ENCODE peak calls at places on chromosomes 1 and 21, in nine cellular contexts. I is mesendoderm, N is left colon, Z is HFF-Myc, Q is pancreas, R is DMS53, O is amniotic stem cell, D is OCI-LY7, B is non-pigmented ciliary epithelial cell. G is an unnamed sample.

GRCh38 chr1:54273092-54273836 is 73.3 kb downstream of the MRPL37 start:
- DNase-seq in O (no peak), I (peak), D (peak), R (no peak), N (no peak), Z (peak), Q (peak), B (no peak), G (peak)

GRCh38 chr1:159828916-159829634 is 2.4 kb downstream of the SLAMF8 start:
- DNase-seq in Z (no peak), Q (peak), I (peak), R (peak), B (no peak), N (peak), D (peak), O (no peak), G (no peak)

GRCh38 chr1:31335007-31335406 is 37.9 kb downstream of the FABP3 start:
- DNase-seq in Z (peak), N (no peak), O (no peak), Q (no peak), B (no peak), D (peak), R (peak), I (peak), G (peak)

GRCh38 chr1:9848022-9848421 is 24.3 kb upstream of the CLSTN1 start:
- DNase-seq in N (no peak), R (no peak), I (no peak), O (no peak), Z (no peak), Q (no peak), B (no peak), D (no peak), G (no peak)

GRCh38 chr1:54220004-54220811 is 20.2 kb downstream of the MRPL37 start:
- DNase-seq in B (no peak), N (no peak), Q (peak), O (no peak), R (peak), D (no peak), I (peak), Z (no peak), G (no peak)

GRCh38 chr21:14306143-14306907 is 76.6 kb downstream of the HSPA13 start:
- DNase-seq in N (no peak), Q (no peak), O (no peak), I (peak), Z (no peak), R (no peak), B (no peak), D (peak), G (no peak)

GRCh38 chr1:10508511-10508951 is 33.8 kb downstream of the PEX14 start:
- DNase-seq in Z (peak), N (no peak), Q (no peak), D (no peak), I (peak), O (no peak), B (peak), R (peak), G (no peak)

GRCh38 chr1:26280333-26281042 is 602 bp downstream of the SH3BGRL3 start:
- DNase-seq in R (peak), Z (no peak), B (no peak), I (peak), N (peak), D (no peak), O (no peak), Q (no peak), G (no peak)

GRCh38 chr21:35204850-35205564 is 155.9 kb upstream of the RUNX1 start:
- DNase-seq in Q (peak), D (peak), I (peak), O (peak), Z (peak), B (no peak), N (peak), R (peak), G (peak)

GRCh38 chr1:218377143-218377660 is 32.1 kb downstream of the TGFB2 start:
- DNase-seq in O (peak), Z (peak), N (no peak), I (no peak), D (no peak), B (peak), R (peak), Q (no peak), G (peak)

GRCh38 chr21:45999581-46000181 is 18.1 kb downstream of the COL6A1 start:
- DNase-seq in B (no peak), O (no peak), Q (no peak), Z (no peak), N (no peak), I (no peak), R (no peak), D (no peak), G (no peak)

GRCh38 chr1:31761883-31762282 is 2.3 kb downstream of the ADGRB2 start:
- DNase-seq in Q (no peak), B (no peak), N (no peak), D (no peak), O (no peak), Z (peak), I (peak), R (no peak), G (peak)

G was measured in AG04450.